ENCODE peak calls at places on chromosome 6, in six cellular contexts. O is anterior cingulate cortex, J is HEK293T, S is AG08396, V is heart left ventricle, A is cardiac muscle cell. U is an unnamed sample.

GRCh38 chr6:120103616-120104015 is 754.1 kb upstream of the MAN1A1 start:
- DNase-seq in O (no peak), A (no peak), V (no peak), J (no peak), S (no peak), U (no peak)

GRCh38 chr6:221531-222349 is 70.5 kb upstream of the DUSP22 start:
- DNase-seq in A (no peak), O (no peak), V (no peak), S (no peak), J (no peak), U (no peak)

GRCh38 chr6:83868639-83869038 is 9.2 kb downstream of the CYB5R4 start:
- DNase-seq in J (no peak), O (no peak), S (no peak), A (no peak), V (no peak), U (no peak)

GRCh38 chr6:74735304-74735703 is 470.5 kb downstream of the COL12A1 start:
- DNase-seq in A (no peak), O (no peak), V (no peak), S (peak; percentile 48), J (no peak), U (no peak)

GRCh38 chr6:106974999-106975698 is 620 bp upstream of the CD24 start:
- DNase-seq in V (no peak), J (peak; percentile 27), S (peak; percentile 21), O (no peak), A (peak; percentile 78), U (peak; percentile 31)

GRCh38 chr6:170184324-170184723 is 106.6 kb downstream of the DLL1 start:
- DNase-seq in J (no peak), A (no peak), S (no peak), O (no peak), V (no peak), U (no peak)

GRCh38 chr6:122726649-122727048 is 52.9 kb upstream of the FABP7 start:
- DNase-seq in S (no peak), V (no peak), A (peak; percentile 21), J (peak; percentile 31), O (no peak), U (no peak)

GRCh38 chr6:106773482-106773881 is 144.1 kb downstream of the QRSL1 start:
- DNase-seq in J (no peak), O (no peak), S (no peak), A (no peak), V (no peak), U (no peak)

GRCh38 chr6:7770601-7771000 is 44.7 kb downstream of the BMP6 start:
- DNase-seq in O (no peak), A (no peak), S (no peak), J (no peak), V (no peak), U (no peak)

GRCh38 chr6:168415149-168415992 is 25.6 kb upstream of the SMOC2 start:
- DNase-seq in V (no peak), J (no peak), O (no peak), A (no peak), S (no peak), U (no peak)

U was measured in activated CD4-positive, CD25-positive, alpha-beta regulatory T cell treated with anti-CD3 and anti-CD28 coated beads, Interleukin-2, amount 50 U/mL, for 72 hours.